ENCODE peak calls at places on chromosomes 12 and 14, in nine cellular contexts. J, O, E, F, P, B, K, Q and C are unnamed samples.

GRCh38 chr12:56908136-56908535 is 26.1 kb downstream of the SDR9C7 start:
- DNase-seq in J (no peak), O (no peak), E (no peak), F (no peak), P (no peak), B (no peak), K (no peak), Q (no peak), C (no peak)

GRCh38 chr14:59116984-59117415 is 71.5 kb upstream of the DAAM1 start:
- DNase-seq in J (peak; percentile 53), O (peak; percentile 35), E (no peak), F (peak; percentile 54), P (no peak), B (no peak), K (no peak), Q (no peak), C (no peak)

GRCh38 chr12:106023034-106023433 is 115.7 kb downstream of the NUAK1 start:
- DNase-seq in J (no peak), O (no peak), E (no peak), F (no peak), P (no peak), B (no peak), K (no peak), Q (no peak), C (no peak)

GRCh38 chr12:89160716-89161123 is 191.6 kb downstream of the DUSP6 start:
- DNase-seq in J (peak; percentile 81), O (peak; percentile 88), E (peak; percentile 53), F (no peak), P (no peak), B (peak; percentile 86), K (peak; percentile 45), Q (no peak), C (no peak)

GRCh38 chr12:12467222-12467621 is 95.4 kb downstream of the DUSP16 start:
- DNase-seq in J (no peak), O (no peak), E (no peak), F (no peak), P (peak; percentile 8), B (no peak), K (no peak), Q (no peak), C (no peak)

GRCh38 chr12:101829639-101830390 is 944 bp downstream of the GNPTAB start:
- DNase-seq in J (peak; percentile 9), O (no peak), E (no peak), F (peak; percentile 64), P (no peak), B (no peak), K (no peak), Q (no peak), C (no peak)

GRCh38 chr14:71852201-71852600 is 80.0 kb upstream of the RGS6 start:
- DNase-seq in J (peak; percentile 4), O (no peak), E (no peak), F (no peak), P (no peak), B (peak; percentile 3), K (no peak), Q (no peak), C (no peak)

GRCh38 chr14:76968621-76969063 is 59.9 kb downstream of the IRF2BPL start:
- DNase-seq in J (no peak), O (no peak), E (no peak), F (no peak), P (no peak), B (no peak), K (no peak), Q (peak; percentile 61), C (no peak)

GRCh38 chr12:117010693-117011451 is 88.3 kb downstream of the TESC start:
- DNase-seq in J (no peak), O (no peak), E (no peak), F (no peak), P (no peak), B (no peak), K (no peak), Q (no peak), C (no peak)

GRCh38 chr12:50507930-50508329 is 3.1 kb downstream of the DIP2B start:
- DNase-seq in J (no peak), O (no peak), E (no peak), F (no peak), P (no peak), B (no peak), K (no peak), Q (no peak), C (no peak)

GRCh38 chr14:74856366-74856765 is 19.6 kb downstream of the PROX2 start:
- DNase-seq in J (no peak), O (no peak), E (no peak), F (peak; percentile 42), P (no peak), B (no peak), K (no peak), Q (no peak), C (no peak)

GRCh38 chr14:103629503-103630121 is 601 bp downstream of the KLC1 start:
- DNase-seq in J (no peak), O (no peak), E (peak; percentile 74), F (peak; percentile 47), P (peak; percentile 55), B (peak; percentile 33), K (peak; percentile 83), Q (peak; percentile 68), C (peak; percentile 41)

GRCh38 chr12:71958457-71958856 is 19.8 kb downstream of the TPH2 start:
- DNase-seq in J (peak; percentile 21), O (peak; percentile 84), E (no peak), F (no peak), P (no peak), B (no peak), K (no peak), Q (no peak), C (no peak)

GRCh38 chr14:98903371-98903770 is 368.6 kb downstream of the BCL11B start:
- DNase-seq in J (no peak), O (no peak), E (no peak), F (no peak), P (no peak), B (no peak), K (no peak), Q (no peak), C (no peak)

GRCh38 chr14:35576260-35576659 is 42.3 kb downstream of the INSM2 start:
- DNase-seq in J (no peak), O (peak; percentile 6), E (no peak), F (no peak), P (no peak), B (no peak), K (no peak), Q (no peak), C (no peak)

GRCh38 chr12:27434673-27435565 is 11.6 kb upstream of the SMCO2 start:
- DNase-seq in J (no peak), O (no peak), E (no peak), F (peak; percentile 34), P (peak; percentile 27), B (peak; percentile 18), K (no peak), Q (no peak), C (no peak)

GRCh38 chr12:132447731-132448452 is 42.1 kb upstream of the FBRSL1 start:
- DNase-seq in J (no peak), O (no peak), E (no peak), F (no peak), P (no peak), B (no peak), K (no peak), Q (no peak), C (no peak)

DNA sequence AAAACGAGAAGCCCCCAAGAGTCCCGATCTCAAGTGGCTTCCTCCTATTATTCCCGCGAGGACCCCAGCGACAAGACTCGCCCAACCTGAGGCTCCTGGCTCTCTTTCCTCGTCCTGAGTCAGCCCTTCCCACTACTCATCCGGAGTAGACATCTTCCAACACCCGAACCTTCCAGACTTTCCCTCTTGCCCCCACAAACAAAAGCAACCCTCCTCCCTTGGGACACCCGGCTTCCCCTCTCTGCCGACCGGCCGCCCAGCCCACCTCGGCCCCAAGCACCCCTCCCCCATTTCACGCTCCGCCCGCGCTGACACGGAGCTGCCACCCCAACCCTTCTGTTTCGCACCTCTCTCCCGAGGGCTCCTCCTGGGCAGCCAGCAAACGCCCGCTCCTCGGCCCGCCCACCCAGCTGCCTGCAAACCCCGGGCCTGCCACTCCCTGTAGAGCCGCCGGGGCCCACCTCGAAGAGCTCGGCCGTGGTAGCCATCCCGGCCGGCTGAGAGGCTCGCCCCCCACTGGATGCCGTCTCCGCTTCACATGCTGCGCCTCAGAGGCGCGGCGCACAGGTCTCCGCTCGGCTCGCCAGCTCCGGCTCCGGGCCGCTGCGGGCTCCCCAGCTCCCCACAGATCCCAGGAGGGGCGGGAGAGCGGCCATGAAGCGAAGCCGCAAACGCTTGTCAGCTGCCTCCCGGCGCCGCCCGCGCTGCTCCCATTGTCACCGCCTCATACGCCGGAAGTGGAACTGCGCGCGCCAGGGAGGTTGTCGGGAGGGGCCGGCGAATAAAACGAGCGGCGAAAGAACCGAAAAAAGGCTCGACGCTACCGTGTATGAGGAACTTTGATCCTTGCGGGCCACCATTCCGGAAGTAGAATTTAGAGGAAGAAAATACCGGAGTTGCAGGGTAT is at the start of the genes AP5M1 and EXOC5:
- DNase-seq in J (peak; percentile 94), O (peak; percentile 89), E (peak; percentile 96), F (peak; percentile 94), P (peak; percentile 94), B (peak; percentile 88), K (peak; percentile 94), Q (peak; percentile 91), C (peak; percentile 77)
- TF ChIP-seq CTCF in J (no peak), O (no peak), E (peak; percentile 11), F (no peak), P (no peak), B (no peak), K (no peak), Q (no peak), C (no peak)

GRCh38 chr14:104993808-104994591 is 8.4 kb downstream of the CLBA1 start:
- DNase-seq in J (no peak), O (no peak), E (no peak), F (no peak), P (no peak), B (no peak), K (no peak), Q (no peak), C (no peak)
- TF ChIP-seq CTCF in J (no peak), O (no peak), E (no peak), F (no peak), P (no peak), B (no peak), K (no peak), Q (no peak), C (no peak)

DNA sequence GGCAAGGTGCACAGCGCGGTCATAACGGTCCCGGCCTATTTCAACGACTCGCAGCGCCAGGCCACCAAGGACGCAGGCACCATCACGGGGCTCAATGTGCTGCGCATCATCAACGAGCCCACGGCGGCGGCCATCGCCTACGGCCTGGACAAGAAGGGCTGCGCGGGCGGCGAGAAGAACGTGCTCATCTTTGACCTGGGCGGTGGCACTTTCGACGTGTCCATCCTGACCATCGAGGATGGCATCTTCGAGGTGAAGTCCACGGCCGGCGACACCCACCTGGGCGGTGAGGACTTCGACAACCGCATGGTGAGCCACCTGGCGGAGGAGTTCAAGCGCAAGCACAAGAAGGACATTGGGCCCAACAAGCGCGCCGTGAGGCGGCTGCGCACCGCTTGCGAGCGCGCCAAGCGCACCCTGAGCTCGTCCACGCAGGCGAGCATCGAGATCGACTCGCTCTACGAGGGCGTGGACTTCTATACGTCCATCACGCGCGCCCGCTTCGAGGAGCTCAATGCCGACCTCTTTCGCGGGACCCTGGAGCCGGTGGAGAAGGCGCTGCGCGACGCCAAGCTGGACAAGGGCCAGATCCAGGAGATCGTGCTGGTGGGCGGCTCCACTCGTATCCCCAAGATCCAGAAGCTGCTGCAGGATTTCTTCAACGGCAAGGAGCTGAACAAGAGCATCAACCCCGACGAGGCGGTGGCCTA is 875 bp downstream of the HSPA2 start:
- DNase-seq in J (peak; percentile 64), O (no peak), E (peak; percentile 58), F (no peak), P (no peak), B (no peak), K (peak; percentile 24), Q (no peak), C (no peak)
- TF ChIP-seq CTCF in J (no peak), O (no peak), E (no peak), F (no peak), P (no peak), B (no peak), K (no peak), Q (no peak), C (no peak)

GRCh38 chr14:53663709-53664108 is 292.9 kb downstream of the BMP4 start:
- DNase-seq in J (peak; percentile 43), O (peak; percentile 9), E (peak; percentile 40), F (no peak), P (no peak), B (peak; percentile 28), K (peak; percentile 19), Q (peak; percentile 46), C (no peak)
- TF ChIP-seq CTCF in J (peak; percentile 59), O (peak; percentile 38), E (peak; percentile 28), F (no peak), P (peak; percentile 10), B (peak; percentile 68), K (peak; percentile 28), Q (no peak), C (no peak)